ENCODE peak calls at places on chromosomes 7 and 10, in ten cellular contexts. E is testis, A is GM23338, S is mucosa of descending colon, X is right lobe of liver, H is MM.1S, Y is OCI-LY7, G is cardiac fibroblast, D is activated B cell treated with CpG ODN at 0.5 μM for 24 hours, B is upper lobe of right lung. R is an unnamed sample.

GRCh38 chr10:69721690-69722310 is 79.9 kb upstream of the COL13A1 start:
- DNase-seq in D (no peak), Y (no peak), G (peak), X (no peak), H (no peak), A (peak), B (peak), E (no peak), S (no peak), R (no peak)

GRCh38 chr10:113024930-113025329 is 74.9 kb downstream of the TCF7L2 start:
- DNase-seq in H (no peak), A (no peak), S (no peak), D (no peak), E (no peak), Y (no peak), X (no peak), G (no peak), B (no peak), R (no peak)

GRCh38 chr10:30052062-30052461 is 7.3 kb downstream of the JCAD start:
- DNase-seq in E (no peak), D (no peak), A (no peak), B (no peak), Y (no peak), H (no peak), G (peak), S (no peak), X (no peak), R (no peak)

GRCh38 chr10:110834622-110835219 is 37.0 kb upstream of the PDCD4 start:
- DNase-seq in S (no peak), E (peak), A (peak), G (no peak), H (no peak), X (no peak), D (no peak), B (no peak), Y (peak), R (no peak)

GRCh38 chr7:123154231-123154860 is 45.4 kb downstream of the SLC13A1 start:
- DNase-seq in E (peak), G (peak), D (no peak), B (no peak), H (peak), A (peak), X (no peak), Y (peak), S (peak), R (no peak)

GRCh38 chr7:153444591-153444990 is 607.6 kb upstream of the DPP6 start:
- DNase-seq in Y (no peak), B (no peak), E (no peak), X (no peak), G (no peak), S (no peak), H (no peak), D (no peak), A (no peak), R (no peak)

GRCh38 chr7:63014792-63015191 is 983.9 kb upstream of the ZNF722 start:
- DNase-seq in E (no peak), B (no peak), H (no peak), X (no peak), G (no peak), D (no peak), A (no peak), Y (no peak), S (no peak), R (no peak)

GRCh38 chr10:112053895-112054294 is 129.7 kb downstream of the GPAM start:
- DNase-seq in G (no peak), B (no peak), E (no peak), D (no peak), Y (no peak), X (no peak), H (no peak), S (no peak), A (no peak), R (no peak)

GRCh38 chr10:74518076-74518475 is 308.3 kb upstream of the KAT6B start:
- DNase-seq in G (no peak), D (no peak), Y (no peak), S (no peak), E (no peak), A (no peak), X (no peak), B (no peak), H (no peak), R (no peak)

GRCh38 chr7:13839063-13839462 is 150.4 kb downstream of the ETV1 start:
- DNase-seq in A (no peak), G (no peak), H (no peak), D (no peak), E (no peak), B (no peak), S (no peak), X (no peak), Y (no peak), R (no peak)

GRCh38 chr10:4670737-4671136 is 155.3 kb upstream of the AKR1E2 start:
- DNase-seq in B (no peak), G (peak), E (no peak), X (no peak), A (no peak), D (no peak), S (no peak), H (no peak), Y (no peak), R (no peak)

GRCh38 chr7:31059551-31059950 is 7.4 kb downstream of the ADCYAP1R1 start:
- DNase-seq in Y (no peak), E (no peak), H (no peak), X (no peak), A (peak), S (no peak), D (no peak), B (no peak), G (no peak), R (no peak)

GRCh38 chr7:1850976-1851571 is 181.0 kb downstream of the ELFN1 start:
- DNase-seq in H (no peak), D (no peak), Y (no peak), A (no peak), B (peak), S (peak), X (peak), G (no peak), E (no peak), R (no peak)

GRCh38 chr10:80444124-80444523 is 10.0 kb upstream of the TSPAN14 start:
- DNase-seq in E (no peak), D (no peak), Y (no peak), S (no peak), A (no peak), B (no peak), G (no peak), X (no peak), H (no peak), R (no peak)

GRCh38 chr10:80442879-80443278 is 11.2 kb upstream of the TSPAN14 start:
- DNase-seq in S (no peak), B (no peak), Y (no peak), D (no peak), H (no peak), A (no peak), X (no peak), G (no peak), E (no peak), R (no peak)

GRCh38 chr10:80447618-80448190 is 6.4 kb upstream of the TSPAN14 start:
- DNase-seq in X (no peak), A (no peak), E (no peak), S (no peak), D (no peak), Y (no peak), H (no peak), B (no peak), G (no peak), R (no peak)

GRCh38 chr10:80443531-80443974 is 10.6 kb upstream of the TSPAN14 start:
- DNase-seq in E (peak), B (no peak), D (no peak), G (peak), A (peak), Y (peak), X (no peak), H (peak), S (no peak), R (no peak)

GRCh38 chr10:80444646-80445319 is 9.3 kb upstream of the TSPAN14 start:
- DNase-seq in S (peak), B (peak), G (peak), E (peak), Y (peak), A (peak), D (no peak), H (peak), X (peak), R (peak)
- TF ChIP-seq CTCF in S (peak), B (peak), G (peak), E (peak), Y (peak), A (peak), D (no peak), H (peak), X (peak), R (peak)

GRCh38 chr7:77930496-77930895 is 131.9 kb downstream of the PHTF2 start:
- DNase-seq in B (no peak), G (no peak), X (no peak), E (no peak), H (no peak), D (no peak), Y (no peak), A (no peak), S (no peak), R (no peak)

GRCh38 chr7:77931841-77932240 is 133.3 kb downstream of the PHTF2 start:
- DNase-seq in X (no peak), B (no peak), G (no peak), S (no peak), D (no peak), H (no peak), E (no peak), Y (no peak), A (peak), R (no peak)

GRCh38 chr7:77940647-77941046 is 142.1 kb downstream of the PHTF2 start:
- DNase-seq in G (peak), S (no peak), B (no peak), Y (peak), H (peak), A (peak), X (no peak), E (peak), D (no peak), R (no peak)

GRCh38 chr7:77933394-77933793 is 134.8 kb downstream of the PHTF2 start:
- DNase-seq in D (no peak), B (no peak), X (no peak), S (no peak), H (no peak), G (peak), E (no peak), A (no peak), Y (no peak), R (no peak)

GRCh38 chr7:77935652-77936348 is 137.2 kb downstream of the PHTF2 start:
- DNase-seq in D (no peak), S (no peak), A (no peak), G (peak), Y (peak), X (no peak), E (no peak), B (no peak), H (no peak), R (no peak)
- TF ChIP-seq CTCF in D (no peak), S (no peak), A (no peak), G (peak), Y (peak), X (peak), E (no peak), B (peak), H (peak), R (no peak)

GRCh38 chr7:23811540-23811939 is 101.5 kb downstream of the STK31 start:
- DNase-seq in B (no peak), S (no peak), D (no peak), A (peak), X (no peak), E (no peak), H (peak), Y (peak), G (peak), R (no peak)
- TF ChIP-seq CTCF in B (peak), S (no peak), D (no peak), A (no peak), X (peak), E (no peak), H (peak), Y (peak), G (peak), R (no peak)

GRCh38 chr7:2926898-2927405 is 82.8 kb upstream of the GNA12 start:
- DNase-seq in S (no peak), B (peak), D (no peak), X (peak), G (no peak), H (no peak), Y (peak), E (no peak), A (no peak), R (no peak)
- TF ChIP-seq CTCF in S (no peak), B (no peak), D (no peak), X (no peak), G (no peak), H (no peak), Y (no peak), E (no peak), A (no peak), R (no peak)

DNA sequence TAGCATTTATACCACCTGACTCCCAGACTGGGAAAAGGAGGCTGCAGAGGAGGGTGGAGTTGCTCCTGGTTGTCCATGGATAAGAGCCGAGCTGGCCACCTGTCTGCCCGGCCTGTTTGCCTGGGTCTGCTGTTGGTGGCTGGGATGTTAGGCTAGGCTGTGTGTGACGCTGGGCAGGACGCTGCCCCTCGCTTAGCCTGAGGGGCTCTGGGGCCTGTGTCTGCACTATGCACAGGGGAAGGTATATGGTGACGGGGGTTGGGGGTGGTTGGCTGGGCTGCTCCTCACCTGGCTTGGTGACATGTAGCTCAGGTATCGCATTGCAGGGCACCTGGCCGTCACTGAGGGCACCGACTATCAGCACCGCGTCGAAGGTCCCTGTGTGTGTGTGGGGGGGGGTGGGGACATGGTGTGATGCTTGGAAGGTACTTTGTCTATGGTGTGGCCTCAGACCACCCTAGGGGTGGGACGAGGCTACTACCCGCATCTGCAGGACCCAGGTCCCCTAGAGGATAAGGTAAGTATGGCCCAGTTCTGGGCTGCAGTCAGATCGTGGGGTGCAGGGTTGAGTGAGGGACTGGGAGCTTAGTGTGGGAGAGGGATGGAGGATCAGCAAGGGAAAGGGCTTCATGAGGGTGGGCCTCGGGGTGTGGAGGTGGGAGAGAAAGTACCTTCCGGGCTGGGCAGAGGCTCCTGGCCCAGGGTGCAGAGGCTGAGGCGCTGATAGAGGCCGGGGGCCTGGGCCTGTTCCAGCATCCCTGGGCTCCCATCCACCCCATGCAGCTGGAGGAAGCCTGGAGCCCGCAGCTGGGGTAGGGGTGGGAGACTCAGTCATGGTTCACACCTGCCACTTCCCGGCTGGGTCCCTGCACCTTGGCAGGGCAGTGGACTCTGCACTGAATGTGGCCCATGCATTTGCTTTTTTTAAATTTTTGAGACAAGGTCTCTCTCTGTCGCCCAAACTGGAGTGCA is 2.3 kb downstream of the METTL27 start:
- DNase-seq in E (no peak), A (peak), Y (peak), B (no peak), H (no peak), X (no peak), G (no peak), S (no peak), D (no peak), R (no peak)
- TF ChIP-seq CTCF in E (no peak), A (peak), Y (no peak), B (no peak), H (no peak), X (no peak), G (no peak), S (no peak), D (no peak), R (no peak)

GRCh38 chr7:101667399-101667798 is 38.3 kb upstream of the MYL10 start:
- DNase-seq in D (no peak), S (no peak), E (no peak), Y (no peak), B (no peak), H (no peak), X (no peak), G (no peak), A (no peak), R (no peak)

GRCh38 chr7:101666751-101667150 is 37.7 kb upstream of the MYL10 start:
- DNase-seq in G (no peak), D (no peak), H (no peak), B (no peak), A (no peak), X (no peak), E (no peak), Y (no peak), S (no peak), R (no peak)

GRCh38 chr7:101667959-101668358 is 38.9 kb upstream of the MYL10 start:
- DNase-seq in B (no peak), Y (no peak), S (no peak), X (no peak), D (no peak), H (no peak), A (no peak), G (no peak), E (no peak), R (no peak)

GRCh38 chr7:101668726-101669125 is 39.6 kb upstream of the MYL10 start:
- DNase-seq in G (no peak), D (no peak), X (no peak), E (no peak), H (no peak), A (no peak), Y (no peak), B (no peak), S (no peak), R (no peak)

DNA sequence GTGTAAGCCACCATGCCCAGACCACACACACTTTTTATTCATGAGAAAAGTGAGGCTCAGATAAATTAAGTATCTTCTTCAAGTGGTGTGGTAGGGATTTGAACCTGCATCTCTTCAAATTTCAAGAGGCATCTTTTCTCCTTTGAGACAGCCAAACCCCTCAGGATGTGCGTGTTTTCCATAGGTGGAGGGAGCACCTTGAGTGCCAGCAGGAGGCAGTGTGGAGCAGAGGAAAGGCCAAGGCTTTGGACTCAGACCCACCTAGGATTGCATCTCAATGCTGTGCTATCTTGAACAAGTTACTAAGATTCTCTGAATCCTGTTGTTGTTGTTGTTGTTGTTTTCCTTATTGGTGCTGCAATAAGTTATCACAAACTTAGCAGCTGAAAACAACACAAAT is 40.2 kb upstream of the MYL10 start:
- DNase-seq in H (no peak), Y (no peak), X (no peak), E (no peak), S (peak), A (peak), B (no peak), D (no peak), G (peak), R (no peak)
- TF ChIP-seq CTCF in H (peak), Y (peak), X (no peak), E (no peak), S (no peak), A (peak), B (no peak), D (no peak), G (peak), R (no peak)

GRCh38 chr10:58412502-58412961 is 27.3 kb downstream of the TFAM start:
- DNase-seq in Y (no peak), X (no peak), H (no peak), S (no peak), A (peak), D (no peak), B (no peak), G (peak), E (no peak), R (no peak)
- TF ChIP-seq CTCF in Y (no peak), X (no peak), H (no peak), S (no peak), A (peak), D (no peak), B (no peak), G (peak), E (no peak), R (no peak)

DNA sequence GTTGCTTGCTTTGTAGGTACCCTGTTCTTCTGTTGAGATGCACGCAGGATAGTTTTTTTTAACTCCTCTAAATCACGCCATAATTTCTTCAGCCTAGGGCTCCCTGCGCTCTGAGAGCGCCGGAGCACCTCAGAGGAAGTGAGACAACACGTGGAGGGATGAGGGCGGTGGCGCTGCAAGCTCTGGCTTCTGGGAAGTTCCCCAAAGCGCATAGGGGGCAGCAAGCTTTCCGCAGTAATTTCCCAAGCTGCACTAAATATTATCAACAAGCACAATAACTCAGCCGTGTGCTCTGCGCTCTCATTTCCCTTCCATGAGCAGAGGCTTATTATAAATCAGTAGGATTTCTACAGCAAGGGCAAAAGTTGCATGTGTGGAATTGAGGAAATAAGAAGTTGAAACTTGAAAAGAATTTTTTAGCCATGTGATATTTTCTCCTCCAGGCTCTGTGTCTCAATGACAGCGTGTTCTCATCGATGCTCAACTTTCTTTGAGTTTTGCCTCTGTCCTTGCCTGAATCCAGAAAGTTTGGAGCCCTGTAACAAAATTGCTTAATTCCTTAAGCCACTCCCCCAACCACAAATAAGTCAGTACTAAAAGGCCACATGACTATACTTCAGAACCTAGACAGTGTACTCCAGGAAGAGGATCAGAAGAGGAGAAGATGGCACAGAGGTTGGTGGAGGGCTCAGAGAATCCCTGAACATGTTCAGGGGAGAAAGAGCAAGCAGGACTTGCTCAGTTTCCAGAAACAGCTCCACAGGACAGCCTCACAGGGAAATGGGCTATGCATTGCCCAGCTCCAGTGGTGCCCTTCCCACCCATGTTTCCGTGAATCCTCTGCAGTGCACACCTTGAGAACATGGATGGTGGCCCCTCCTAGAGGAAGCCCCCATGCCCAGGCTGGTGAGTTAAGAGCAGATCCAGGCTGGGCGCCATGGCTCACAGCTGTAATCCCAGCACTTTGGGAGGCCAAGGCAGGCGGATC is 221.5 kb upstream of the GHITM start:
- DNase-seq in E (peak), X (no peak), S (peak), H (peak), A (peak), B (peak), D (no peak), Y (peak), G (no peak), R (no peak)
- TF ChIP-seq CTCF in E (no peak), X (no peak), S (no peak), H (peak), A (peak), B (peak), D (no peak), Y (peak), G (no peak), R (no peak)